ENCODE peak calls at places on chromosomes 11 and 22, in eight cellular contexts. W, K, E, L, Y, D, M and H are unnamed samples.

GRCh38 chr11:90646706-90647105 is 423.9 kb upstream of the CHORDC1 start:
- DNase-seq in D (no peak), Y (no peak), M (no peak), L (no peak), K (no peak), W (no peak), E (no peak), H (no peak)

GRCh38 chr11:56782167-56782847 is 33.8 kb upstream of the OR9G4 start:
- DNase-seq in W (no peak), D (no peak), K (no peak), E (no peak), M (no peak), L (peak; percentile 4), Y (no peak), H (no peak)

GRCh38 chr11:9089636-9090035 is 1.8 kb downstream of the SCUBE2 start:
- DNase-seq in Y (no peak), E (no peak), K (no peak), L (no peak), M (no peak), D (no peak), W (no peak), H (no peak)

GRCh38 chr11:117620131-117620530 is 176.9 kb downstream of the DSCAML1 start:
- DNase-seq in Y (no peak), L (no peak), D (no peak), M (no peak), E (no peak), W (no peak), K (no peak), H (no peak)

GRCh38 chr11:119106564-119107537 is at the start of gene C2CD2L:
- DNase-seq in L (peak; percentile 93), Y (peak; percentile 91), D (peak; percentile 91), M (peak; percentile 90), E (peak; percentile 90), K (peak; percentile 84), W (peak; percentile 91), H (peak; percentile 90)

GRCh38 chr22:37569009-37569920 is 9.0 kb downstream of the CDC42EP1 start:
- DNase-seq in K (no peak), W (no peak), M (no peak), Y (no peak), E (no peak), D (no peak), L (no peak), H (no peak)

GRCh38 chr11:115439385-115439784 is 64.8 kb downstream of the CADM1 start:
- DNase-seq in D (no peak), W (peak; percentile 28), L (peak; percentile 9), E (no peak), K (no peak), Y (no peak), M (no peak), H (no peak)

GRCh38 chr22:38078046-38078840 is 5.7 kb downstream of the SLC16A8 start:
- DNase-seq in K (no peak), W (no peak), M (no peak), Y (no peak), L (no peak), D (no peak), E (no peak), H (no peak)

GRCh38 chr11:7846003-7846402 is 49.3 kb upstream of the OR5P2 start:
- DNase-seq in M (no peak), Y (no peak), K (no peak), D (no peak), L (no peak), W (no peak), E (no peak), H (no peak)

GRCh38 chr22:19448739-19449421 is 1.4 kb upstream of the C22orf39 start:
- DNase-seq in W (no peak), K (no peak), E (no peak), D (peak; percentile 48), Y (no peak), L (peak; percentile 26), M (no peak), H (no peak)

GRCh38 chr11:21565283-21565682 is 627.6 kb upstream of the ANO5 start:
- DNase-seq in W (no peak), M (no peak), L (no peak), K (no peak), D (no peak), Y (no peak), E (no peak), H (no peak)

GRCh38 chr11:72649215-72649976 is 24.8 kb downstream of the PDE2A start:
- DNase-seq in M (no peak), Y (no peak), K (no peak), D (no peak), L (no peak), W (no peak), E (no peak), H (no peak)

GRCh38 chr11:72746821-72747220 is 5.4 kb downstream of the ARAP1 start:
- DNase-seq in M (no peak), Y (no peak), W (no peak), K (no peak), D (no peak), L (no peak), E (no peak), H (no peak)

GRCh38 chr11:64040684-64041267 is 5.0 kb downstream of the FLRT1 start:
- DNase-seq in M (no peak), E (no peak), L (no peak), Y (no peak), W (no peak), D (no peak), K (no peak), H (no peak)

GRCh38 chr11:4543561-4543960 is 1.4 kb upstream of the OR52M1 start:
- DNase-seq in E (no peak), Y (no peak), W (peak; percentile 66), D (no peak), M (no peak), K (no peak), L (no peak), H (no peak)

GRCh38 chr11:119179983-119180382 is 5.3 kb upstream of the NHERF4 start:
- DNase-seq in M (no peak), E (no peak), D (no peak), Y (no peak), L (no peak), W (no peak), K (no peak), H (peak; percentile 70)

GRCh38 chr11:117010808-117011540 is 87.3 kb downstream of the SIK3 start:
- DNase-seq in D (no peak), M (no peak), L (no peak), E (no peak), Y (no peak), W (peak; percentile 92), K (peak; percentile 78), H (no peak)

GRCh38 chr11:93869830-93870229 is 19.4 kb upstream of the VSTM5 start:
- DNase-seq in E (no peak), M (no peak), L (no peak), Y (no peak), K (no peak), D (no peak), W (no peak), H (no peak)

GRCh38 chr22:40684728-40685127 is 5.4 kb downstream of the MCHR1 start:
- DNase-seq in M (no peak), K (no peak), E (no peak), Y (no peak), L (no peak), D (no peak), W (no peak), H (no peak)